ENCODE peak calls at places on chromosomes 13 and 19, in eight cellular contexts. N, W, C, G, L, Q, E and Z are unnamed samples.

GRCh38 chr19:35295792-35296462 is 4.0 kb downstream of the MAG start:
- DNase-seq in N (peak), W (no peak), C (no peak), G (no peak), L (no peak), Q (no peak), E (no peak), Z (no peak)

GRCh38 chr19:36488816-36489138 is 584 bp downstream of the ZNF566 start:
- DNase-seq in N (no peak), W (peak), C (no peak), G (no peak), L (no peak), Q (peak), E (no peak), Z (no peak)

GRCh38 chr19:46731007-46731501 is 14.1 kb upstream of the PRKD2 start:
- DNase-seq in N (no peak), W (no peak), C (no peak), G (no peak), L (no peak), Q (peak), E (peak), Z (no peak)

GRCh38 chr19:54430306-54431254 is 15.3 kb downstream of the TTYH1 start:
- DNase-seq in N (no peak), W (peak), C (peak), G (peak), L (no peak), Q (peak), E (peak), Z (no peak)

GRCh38 chr19:1718382-1719315 is 34.7 kb upstream of the ONECUT3 start:
- DNase-seq in N (no peak), W (no peak), C (no peak), G (no peak), L (no peak), Q (peak), E (no peak), Z (no peak)

GRCh38 chr19:53094749-53095575 is 8.3 kb downstream of the ZNF160 start:
- DNase-seq in N (no peak), W (no peak), C (no peak), G (no peak), L (no peak), Q (no peak), E (no peak), Z (no peak)

GRCh38 chr19:6476155-6476895 is 5.3 kb downstream of the DENND1C start:
- DNase-seq in N (peak), W (peak), C (peak), G (peak), L (no peak), Q (peak), E (peak), Z (no peak)

GRCh38 chr13:107250626-107251025 is 682.7 kb upstream of the ARGLU1 start:
- DNase-seq in N (no peak), W (no peak), C (no peak), G (no peak), L (no peak), Q (no peak), E (no peak), Z (no peak)

GRCh38 chr13:33069365-33069764 is 53.1 kb downstream of the KL start:
- DNase-seq in N (no peak), W (no peak), C (no peak), G (no peak), L (no peak), Q (no peak), E (peak), Z (no peak)

GRCh38 chr19:40393894-40394815 is 4.2 kb upstream of the HIPK4 start:
- DNase-seq in N (no peak), W (no peak), C (no peak), G (no peak), L (no peak), Q (no peak), E (no peak), Z (no peak)

GRCh38 chr13:107205318-107206112 is 637.6 kb upstream of the ARGLU1 start:
- DNase-seq in N (peak), W (peak), C (peak), G (peak), L (no peak), Q (peak), E (peak), Z (no peak)

GRCh38 chr19:39112338-39112890 is 13.2 kb upstream of the PAK4 start:
- DNase-seq in N (no peak), W (no peak), C (no peak), G (no peak), L (no peak), Q (no peak), E (peak), Z (no peak)

GRCh38 chr19:5519076-5519475 is 48.7 kb downstream of the TINCR start:
- DNase-seq in N (no peak), W (no peak), C (no peak), G (no peak), L (no peak), Q (no peak), E (no peak), Z (no peak)

GRCh38 chr19:6108721-6109633 is 1.3 kb downstream of the RFX2 start:
- DNase-seq in N (peak), W (peak), C (peak), G (peak), L (peak), Q (peak), E (peak), Z (no peak)

GRCh38 chr13:55160911-55161310 is 1979.8 kb upstream of the PRR20A start:
- DNase-seq in N (no peak), W (no peak), C (no peak), G (no peak), L (no peak), Q (no peak), E (no peak), Z (no peak)

GRCh38 chr19:45515807-45516401 is 8.6 kb downstream of the VASP start:
- DNase-seq in N (no peak), W (no peak), C (no peak), G (no peak), L (no peak), Q (no peak), E (no peak), Z (no peak)

GRCh38 chr19:13995017-13995728 is 10.9 kb downstream of the RFX1 start:
- DNase-seq in N (no peak), W (no peak), C (no peak), G (no peak), L (no peak), Q (peak), E (no peak), Z (no peak)

GRCh38 chr19:16544468-16545231 is 2.4 kb upstream of the CHERP start:
- DNase-seq in N (no peak), W (no peak), C (no peak), G (no peak), L (no peak), Q (no peak), E (no peak), Z (no peak)

GRCh38 chr13:40863723-40864122 is 74.3 kb downstream of the SLC25A15 start:
- DNase-seq in N (no peak), W (no peak), C (no peak), G (no peak), L (no peak), Q (no peak), E (no peak), Z (no peak)

GRCh38 chr19:48654299-48655059 is 8.5 kb upstream of the CA11 start:
- DNase-seq in N (no peak), W (no peak), C (no peak), G (no peak), L (no peak), Q (no peak), E (no peak), Z (no peak)

GRCh38 chr13:98273824-98274786 is 97.0 kb upstream of the RNF113B start:
- DNase-seq in N (no peak), W (no peak), C (peak), G (no peak), L (no peak), Q (no peak), E (no peak), Z (no peak)

GRCh38 chr13:40615619-40616018 is 50.8 kb downstream of the FOXO1 start:
- DNase-seq in N (no peak), W (no peak), C (no peak), G (no peak), L (no peak), Q (no peak), E (no peak), Z (no peak)

GRCh38 chr13:44148159-44148929 is 225.3 kb upstream of the SERP2 start:
- DNase-seq in N (no peak), W (no peak), C (no peak), G (no peak), L (no peak), Q (no peak), E (no peak), Z (no peak)

GRCh38 chr13:40370662-40371061 is 295.8 kb downstream of the FOXO1 start:
- DNase-seq in N (no peak), W (no peak), C (no peak), G (no peak), L (no peak), Q (no peak), E (no peak), Z (no peak)

GRCh38 chr19:36236304-36236945 is 21.5 kb downstream of the ZNF146 start:
- DNase-seq in N (no peak), W (no peak), C (no peak), G (no peak), L (no peak), Q (no peak), E (no peak), Z (no peak)

GRCh38 chr13:32031025-32031814 is at the start of gene FRY:
- DNase-seq in N (peak), W (peak), C (peak), G (peak), L (peak), Q (peak), E (peak), Z (peak)

GRCh38 chr13:66171821-66172220 is 1058.3 kb downstream of the PCDH9 start:
- DNase-seq in N (no peak), W (no peak), C (no peak), G (no peak), L (no peak), Q (no peak), E (no peak), Z (no peak)

GRCh38 chr13:61706899-61707298 is 291.2 kb upstream of the PCDH20 start:
- DNase-seq in N (no peak), W (no peak), C (no peak), G (no peak), L (no peak), Q (no peak), E (no peak), Z (no peak)

GRCh38 chr19:58409010-58409790 is 751 bp downstream of the ZNF584 start:
- DNase-seq in N (no peak), W (no peak), C (no peak), G (no peak), L (no peak), Q (peak), E (peak), Z (no peak)

GRCh38 chr19:4807188-4807587 is 15.7 kb downstream of the FEM1A start:
- DNase-seq in N (no peak), W (no peak), C (no peak), G (no peak), L (no peak), Q (no peak), E (no peak), Z (no peak)

GRCh38 chr19:2756477-2756876 is 16.7 kb upstream of the SLC39A3 start:
- DNase-seq in N (no peak), W (no peak), C (no peak), G (no peak), L (no peak), Q (no peak), E (no peak), Z (no peak)

GRCh38 chr13:105678072-105678471 is 857.4 kb downstream of the EFNB2 start:
- DNase-seq in N (no peak), W (no peak), C (no peak), G (no peak), L (no peak), Q (no peak), E (no peak), Z (no peak)

GRCh38 chr13:52377898-52378297 is 28.1 kb downstream of the THSD1 start:
- DNase-seq in N (no peak), W (no peak), C (no peak), G (no peak), L (no peak), Q (no peak), E (no peak), Z (no peak)

GRCh38 chr13:45297456-45298205 is 43.4 kb downstream of the TPT1 start:
- DNase-seq in N (no peak), W (no peak), C (no peak), G (no peak), L (no peak), Q (no peak), E (no peak), Z (no peak)

GRCh38 chr19:46967578-46968018 is 52.0 kb upstream of the NPAS1 start:
- DNase-seq in N (peak), W (peak), C (no peak), G (no peak), L (no peak), Q (peak), E (peak), Z (no peak)

GRCh38 chr13:43879323-43880181 is at the start of the genes CCDC122 and LACC1:
- DNase-seq in N (peak), W (peak), C (peak), G (peak), L (peak), Q (peak), E (peak), Z (no peak)

GRCh38 chr13:59771272-59771671 is 392.5 kb downstream of the DIAPH3 start:
- DNase-seq in N (no peak), W (no peak), C (no peak), G (no peak), L (no peak), Q (peak), E (peak), Z (no peak)

GRCh38 chr13:24693862-24694471 is 13.8 kb downstream of the ATP12A start:
- DNase-seq in N (peak), W (no peak), C (peak), G (no peak), L (no peak), Q (peak), E (peak), Z (no peak)

GRCh38 chr13:31352467-31352866 is 152.7 kb downstream of the B3GLCT start:
- DNase-seq in N (no peak), W (no peak), C (no peak), G (no peak), L (no peak), Q (no peak), E (no peak), Z (no peak)